ENCODE peak calls at places on chromosomes 3 and 15, in seven cellular contexts. H is occipital lobe; P is AG08395; N is Daoy; K is stimulated activated CD8-positive, alpha-beta memory T cell treated with anti-CD3 and anti-CD28 coated beads, Interleukin-15, amount 100 ng/mL, for 24 hours; T is activated gamma-delta T cell treated with Interleukin-2 at 50 U/mL for 16 hours; C is GM19239. B is an unnamed sample.

GRCh38 chr3:9386060-9386459 is 11.4 kb upstream of the SETD5 start:
- DNase-seq in H (no peak), P (no peak), N (no peak), K (no peak), T (no peak), C (no peak), B (no peak)

GRCh38 chr15:100721758-100722550 is 119.6 kb downstream of the ASB7 start:
- DNase-seq in H (peak; percentile 39), P (peak; percentile 91), N (peak; percentile 97), K (no peak), T (no peak), C (no peak), B (no peak)

GRCh38 chr3:128435058-128435457 is 31.6 kb downstream of the DNAJB8 start:
- DNase-seq in H (no peak), P (no peak), N (no peak), K (no peak), T (no peak), C (no peak), B (no peak)

GRCh38 chr3:127569160-127569559 is 21.4 kb downstream of the TPRA1 start:
- DNase-seq in H (no peak), P (no peak), N (no peak), K (no peak), T (no peak), C (no peak), B (no peak)

GRCh38 chr3:154025007-154025406 is 96.2 kb upstream of the ARHGEF26 start:
- DNase-seq in H (no peak), P (no peak), N (no peak), K (no peak), T (no peak), C (no peak), B (no peak)

GRCh38 chr3:62938583-62938982 is 63.4 kb upstream of the CADPS start:
- DNase-seq in H (no peak), P (no peak), N (no peak), K (no peak), T (no peak), C (no peak), B (no peak)

GRCh38 chr3:105837143-105837740 is 31.6 kb downstream of the CBLB start:
- DNase-seq in H (no peak), P (no peak), N (no peak), K (no peak), T (no peak), C (peak; percentile 30), B (peak; percentile 50)

GRCh38 chr3:108106031-108106430 is 15.2 kb upstream of the CD47 start:
- DNase-seq in H (no peak), P (no peak), N (peak; percentile 70), K (no peak), T (no peak), C (no peak), B (no peak)

GRCh38 chr15:45454825-45455224 is 67.7 kb downstream of the SLC30A4 start:
- DNase-seq in H (no peak), P (peak; percentile 94), N (peak; percentile 95), K (peak; percentile 32), T (peak; percentile 61), C (peak; percentile 60), B (peak; percentile 56)

GRCh38 chr15:77720155-77720554 is 87.4 kb upstream of the LINGO1 start:
- DNase-seq in H (no peak), P (no peak), N (no peak), K (no peak), T (no peak), C (no peak), B (no peak)

GRCh38 chr3:152056073-152056472 is 182.6 kb downstream of the SUCNR1 start:
- DNase-seq in H (no peak), P (no peak), N (no peak), K (no peak), T (no peak), C (no peak), B (no peak)

GRCh38 chr15:34582461-34583357 is 742 bp downstream of the GOLGA8B start:
- DNase-seq in H (no peak), P (peak; percentile 45), N (peak; percentile 51), K (no peak), T (no peak), C (peak; percentile 53), B (no peak)

GRCh38 chr15:65638681-65639089 is 16.9 kb downstream of the SLC24A1 start:
- DNase-seq in H (no peak), P (peak; percentile 86), N (peak; percentile 72), K (no peak), T (peak; percentile 23), C (peak; percentile 40), B (peak; percentile 52)

GRCh38 chr3:43001094-43001553 is 22.0 kb downstream of the GASK1A start:
- DNase-seq in H (no peak), P (peak; percentile 93), N (no peak), K (no peak), T (no peak), C (no peak), B (no peak)

GRCh38 chr3:99920530-99921376 is 103.1 kb downstream of the CMSS1 start:
- DNase-seq in H (no peak), P (peak; percentile 53), N (peak; percentile 70), K (no peak), T (no peak), C (no peak), B (no peak)

GRCh38 chr3:113968986-113969385 is 21.2 kb downstream of the ZDHHC23 start:
- DNase-seq in H (no peak), P (no peak), N (no peak), K (no peak), T (no peak), C (no peak), B (no peak)

GRCh38 chr3:134647902-134648760 is 2.7 kb downstream of the KY start:
- DNase-seq in H (no peak), P (no peak), N (no peak), K (no peak), T (no peak), C (no peak), B (no peak)

GRCh38 chr15:78212546-78213424 is 21.6 kb downstream of the ACSBG1 start:
- DNase-seq in H (peak; percentile 30), P (peak; percentile 92), N (peak; percentile 96), K (no peak), T (no peak), C (no peak), B (no peak)

GRCh38 chr3:171192176-171192854 is 165.8 kb upstream of the SLC2A2 start:
- DNase-seq in H (no peak), P (peak; percentile 48), N (peak; percentile 90), K (no peak), T (no peak), C (no peak), B (no peak)

GRCh38 chr15:94335616-94336015 is 104.3 kb downstream of the MCTP2 start:
- DNase-seq in H (no peak), P (peak; percentile 45), N (no peak), K (no peak), T (no peak), C (no peak), B (no peak)

GRCh38 chr15:32834156-32834555 is 116.4 kb downstream of the GREM1 start:
- DNase-seq in H (no peak), P (no peak), N (no peak), K (no peak), T (no peak), C (peak; percentile 36), B (peak; percentile 15)

GRCh38 chr3:13533823-13534435 is 15.0 kb upstream of the FBLN2 start:
- DNase-seq in H (no peak), P (no peak), N (no peak), K (no peak), T (no peak), C (no peak), B (no peak)

GRCh38 chr15:95919460-95919859 is 411.0 kb upstream of the NR2F2 start:
- DNase-seq in H (no peak), P (no peak), N (no peak), K (no peak), T (no peak), C (no peak), B (no peak)

GRCh38 chr3:64759811-64760210 is 72.0 kb upstream of the ADAMTS9 start:
- DNase-seq in H (no peak), P (no peak), N (no peak), K (no peak), T (no peak), C (no peak), B (no peak)

GRCh38 chr15:74210729-74211128 is 8.1 kb upstream of the STRA6 start:
- DNase-seq in H (no peak), P (no peak), N (no peak), K (no peak), T (no peak), C (no peak), B (no peak)

GRCh38 chr3:49794431-49794830 is 5.2 kb downstream of the CDHR4 start:
- DNase-seq in H (no peak), P (no peak), N (no peak), K (no peak), T (no peak), C (no peak), B (no peak)